ENCODE peak calls at places on chromosomes 7 and 10, in seven cellular contexts. Z is NCI-H1436; J is kidney tubule cell; V is amygdala; L is Kasumi-1; R is midbrain; B is activated naive CD8-positive, alpha-beta T cell treated with anti-CD3 and anti-CD28 coated beads, Interleukin-2, amount 50 U/mL, for 24 hours. O is an unnamed sample.

GRCh38 chr10:26222563-26222962 is 6.0 kb downstream of the GAD2 start:
- DNase-seq in B (no peak), Z (no peak), V (no peak), J (no peak), R (no peak), L (no peak), O (no peak)

GRCh38 chr10:106474891-106475290 is 689.6 kb downstream of the SORCS1 start:
- DNase-seq in J (no peak), V (no peak), B (no peak), R (no peak), L (no peak), Z (no peak), O (no peak)

GRCh38 chr10:131948501-131948900 is 33.2 kb downstream of the BNIP3 start:
- DNase-seq in L (no peak), J (no peak), R (no peak), V (no peak), B (no peak), Z (no peak), O (no peak)

GRCh38 chr7:128035712-128036111 is 4.5 kb upstream of the LRRC4 start:
- DNase-seq in B (no peak), R (peak), Z (peak), V (no peak), J (no peak), L (peak), O (peak)

GRCh38 chr7:4144801-4145470 is 537.2 kb upstream of the FOXK1 start:
- DNase-seq in Z (no peak), V (no peak), J (no peak), R (no peak), B (no peak), L (no peak), O (no peak)

GRCh38 chr7:151113344-151114150 is 27.3 kb downstream of the AGAP3 start:
- DNase-seq in V (no peak), J (peak), Z (no peak), R (no peak), L (no peak), B (no peak), O (no peak)

GRCh38 chr10:79137826-79138225 is 69.1 kb downstream of the ZMIZ1 start:
- DNase-seq in B (peak), V (no peak), L (peak), Z (no peak), J (no peak), R (no peak), O (no peak)

GRCh38 chr7:18289801-18290200 is 205.7 kb upstream of the HDAC9 start:
- DNase-seq in R (no peak), L (no peak), J (no peak), B (no peak), Z (no peak), V (no peak), O (no peak)

GRCh38 chr10:35986756-35987467 is 344.8 kb upstream of the FZD8 start:
- DNase-seq in V (no peak), L (no peak), J (no peak), R (no peak), Z (no peak), B (no peak), O (no peak)

GRCh38 chr10:76916536-76916935 is 721.1 kb downstream of the KCNMA1 start:
- DNase-seq in Z (no peak), B (no peak), J (peak), L (no peak), V (no peak), R (no peak), O (no peak)

GRCh38 chr7:107874605-107875446 is 16.2 kb upstream of the DLD start:
- DNase-seq in Z (peak), L (peak), V (peak), B (peak), J (peak), R (peak), O (peak)

GRCh38 chr7:81484266-81484665 is 285.6 kb downstream of the HGF start:
- DNase-seq in Z (no peak), B (no peak), V (peak), J (peak), R (peak), L (peak), O (peak)

GRCh38 chr10:29355436-29355991 is 66.6 kb downstream of the LYZL1 start:
- DNase-seq in V (no peak), L (no peak), Z (no peak), R (no peak), B (no peak), J (no peak), O (no peak)

GRCh38 chr7:135994466-135995205 is 17.5 kb upstream of the MTPN start:
- DNase-seq in V (no peak), R (no peak), Z (no peak), L (no peak), J (peak), B (no peak), O (no peak)

GRCh38 chr10:100751211-100751933 is 6.0 kb downstream of the PAX2 start:
- DNase-seq in L (no peak), Z (no peak), V (no peak), B (no peak), R (no peak), J (peak), O (no peak)

GRCh38 chr7:151680810-151681209 is 161.1 kb upstream of the RHEB start:
- DNase-seq in B (no peak), J (no peak), Z (no peak), V (no peak), R (no peak), L (no peak), O (no peak)

GRCh38 chr7:94580601-94581000 is 71.0 kb downstream of the CASD1 start:
- DNase-seq in R (no peak), L (no peak), J (peak), B (no peak), Z (no peak), V (no peak), O (no peak)

GRCh38 chr10:78342787-78343186 is 309.1 kb downstream of the RPS24 start:
- DNase-seq in R (no peak), Z (no peak), L (no peak), J (no peak), B (no peak), V (no peak), O (no peak)

GRCh38 chr10:6986927-6987326 is 406.9 kb upstream of the PRKCQ start:
- DNase-seq in B (no peak), L (no peak), J (no peak), R (no peak), V (no peak), Z (no peak), O (no peak)

GRCh38 chr7:151415375-151416112 is 5.7 kb upstream of the WDR86 start:
- DNase-seq in B (no peak), R (no peak), L (no peak), V (no peak), J (no peak), Z (no peak), O (no peak)

GRCh38 chr10:61781969-61782403 is 119.3 kb downstream of the CABCOCO1 start:
- DNase-seq in R (no peak), Z (no peak), V (no peak), J (peak), L (no peak), B (no peak), O (no peak)

GRCh38 chr7:156640257-156640948 is at the start of gene RNF32:
- DNase-seq in J (peak), L (peak), B (peak), Z (peak), R (peak), V (peak), O (no peak)

GRCh38 chr10:88427024-88427423 is 156.1 kb downstream of the RNLS start:
- DNase-seq in V (no peak), Z (no peak), R (no peak), J (no peak), B (no peak), L (no peak), O (no peak)

GRCh38 chr7:27808626-27809025 is 68.7 kb downstream of the TAX1BP1 start:
- DNase-seq in V (no peak), B (no peak), R (no peak), Z (no peak), J (peak), L (no peak), O (no peak)

GRCh38 chr10:123642697-123643096 is 23.5 kb upstream of the GPR26 start:
- DNase-seq in B (no peak), R (no peak), J (no peak), L (no peak), Z (no peak), V (no peak), O (no peak)

GRCh38 chr10:29555746-29556481 is 78.9 kb downstream of the SVIL start:
- DNase-seq in B (no peak), V (no peak), L (no peak), J (peak), R (no peak), Z (peak), O (no peak)

GRCh38 chr10:36531621-36532020 is 593.8 kb upstream of the ANKRD30A start:
- DNase-seq in V (no peak), J (peak), Z (no peak), B (no peak), R (no peak), L (no peak), O (no peak)

GRCh38 chr10:13152286-13152685 is 9.1 kb upstream of the MCM10 start:
- DNase-seq in B (no peak), L (no peak), Z (no peak), R (no peak), V (no peak), J (no peak), O (no peak)

GRCh38 chr10:23081891-23082290 is 13.5 kb upstream of the MSRB2 start:
- DNase-seq in Z (no peak), B (no peak), J (no peak), R (no peak), L (peak), V (no peak), O (peak)

GRCh38 chr7:87797798-87798403 is 78.3 kb downstream of the SLC25A40 start:
- DNase-seq in J (peak), L (peak), R (peak), Z (peak), B (no peak), V (no peak), O (peak)

GRCh38 chr10:93333278-93333978 is 148.7 kb downstream of the MYOF start:
- DNase-seq in Z (peak), V (no peak), R (no peak), J (no peak), L (no peak), B (no peak), O (peak)

GRCh38 chr7:106185719-106186118 is 73.6 kb upstream of the SYPL1 start:
- DNase-seq in B (no peak), J (no peak), L (no peak), Z (no peak), R (no peak), V (no peak), O (no peak)

GRCh38 chr7:45573199-45573598 is 969 bp upstream of the ADCY1 start:
- DNase-seq in R (no peak), L (no peak), V (no peak), B (no peak), Z (no peak), J (no peak), O (no peak)

GRCh38 chr7:45716380-45717203 is 142.4 kb downstream of the ADCY1 start:
- DNase-seq in R (no peak), V (no peak), Z (no peak), L (no peak), B (no peak), J (no peak), O (no peak)

GRCh38 chr7:137871173-137871915 is 24.6 kb upstream of the DGKI start:
- DNase-seq in V (no peak), B (no peak), L (no peak), R (no peak), J (no peak), Z (no peak), O (no peak)

GRCh38 chr10:29246449-29246848 is 42.4 kb upstream of the LYZL1 start:
- DNase-seq in L (no peak), R (no peak), Z (no peak), B (no peak), J (no peak), V (no peak), O (no peak)

O was measured in HAP-1.